ENCODE peak calls at places on chromosomes 7 and 10, in four cellular contexts. One of them, this sample, is unnamed.

GRCh38 chr7:152395115-152395514 is 40.7 kb downstream of the KMT2C start:
- DNase-seq in left ventricle myocardium inferior: no peak
- DNase-seq in activated naive CD4-positive, alpha-beta T cell treated with anti-CD3 and anti-CD28 coated beads for 36 hours: no peak
- DNase-seq in KBM-7: no peak
- DNase-seq in this sample: peak

GRCh38 chr10:12640026-12640425 is 290.7 kb downstream of the CAMK1D start:
- DNase-seq in activated naive CD4-positive, alpha-beta T cell treated with anti-CD3 and anti-CD28 coated beads for 36 hours: no peak
- DNase-seq in KBM-7: no peak
- DNase-seq in left ventricle myocardium inferior: no peak
- DNase-seq in this sample: no peak

GRCh38 chr10:131636116-131636515 is 264.7 kb upstream of the PPP2R2D start:
- DNase-seq in activated naive CD4-positive, alpha-beta T cell treated with anti-CD3 and anti-CD28 coated beads for 36 hours: no peak
- DNase-seq in KBM-7: no peak
- DNase-seq in left ventricle myocardium inferior: no peak
- DNase-seq in this sample: no peak

GRCh38 chr10:122307669-122308486 is 36.8 kb downstream of the BTBD16 start:
- DNase-seq in activated naive CD4-positive, alpha-beta T cell treated with anti-CD3 and anti-CD28 coated beads for 36 hours: no peak
- DNase-seq in KBM-7: no peak
- DNase-seq in left ventricle myocardium inferior: peak
- DNase-seq in this sample: no peak

GRCh38 chr7:50610521-50611277 is 45.5 kb upstream of the DDC start:
- DNase-seq in left ventricle myocardium inferior: no peak
- DNase-seq in activated naive CD4-positive, alpha-beta T cell treated with anti-CD3 and anti-CD28 coated beads for 36 hours: peak
- DNase-seq in KBM-7: no peak
- DNase-seq in this sample: peak

GRCh38 chr10:43781480-43782361 is 133.0 kb upstream of the ZNF32 start:
- DNase-seq in left ventricle myocardium inferior: no peak
- DNase-seq in activated naive CD4-positive, alpha-beta T cell treated with anti-CD3 and anti-CD28 coated beads for 36 hours: peak
- DNase-seq in KBM-7: no peak
- DNase-seq in this sample: peak

GRCh38 chr7:125675628-125676027 is 746.0 kb upstream of the POT1 start:
- DNase-seq in KBM-7: no peak
- DNase-seq in activated naive CD4-positive, alpha-beta T cell treated with anti-CD3 and anti-CD28 coated beads for 36 hours: no peak
- DNase-seq in left ventricle myocardium inferior: no peak
- DNase-seq in this sample: no peak

GRCh38 chr7:83852136-83852535 is 203.2 kb upstream of the SEMA3E start:
- DNase-seq in KBM-7: no peak
- DNase-seq in activated naive CD4-positive, alpha-beta T cell treated with anti-CD3 and anti-CD28 coated beads for 36 hours: no peak
- DNase-seq in left ventricle myocardium inferior: no peak
- DNase-seq in this sample: no peak

GRCh38 chr7:28988091-28988490 is 30.0 kb upstream of the TRIL start:
- DNase-seq in activated naive CD4-positive, alpha-beta T cell treated with anti-CD3 and anti-CD28 coated beads for 36 hours: no peak
- DNase-seq in KBM-7: no peak
- DNase-seq in left ventricle myocardium inferior: no peak
- DNase-seq in this sample: no peak

GRCh38 chr10:92712016-92712889 is 22.5 kb downstream of the HHEX start:
- DNase-seq in activated naive CD4-positive, alpha-beta T cell treated with anti-CD3 and anti-CD28 coated beads for 36 hours: no peak
- DNase-seq in KBM-7: peak
- DNase-seq in left ventricle myocardium inferior: no peak
- DNase-seq in this sample: no peak

GRCh38 chr7:111783867-111784266 is 221.6 kb upstream of the IMMP2L start:
- DNase-seq in activated naive CD4-positive, alpha-beta T cell treated with anti-CD3 and anti-CD28 coated beads for 36 hours: no peak
- DNase-seq in left ventricle myocardium inferior: no peak
- DNase-seq in KBM-7: no peak
- DNase-seq in this sample: no peak

GRCh38 chr10:110192552-110192951 is 14.9 kb upstream of the MXI1 start:
- DNase-seq in KBM-7: peak
- DNase-seq in activated naive CD4-positive, alpha-beta T cell treated with anti-CD3 and anti-CD28 coated beads for 36 hours: no peak
- DNase-seq in left ventricle myocardium inferior: no peak
- DNase-seq in this sample: peak

GRCh38 chr10:22159979-22160378 is 57.8 kb downstream of the EBLN1 start:
- DNase-seq in left ventricle myocardium inferior: no peak
- DNase-seq in KBM-7: no peak
- DNase-seq in activated naive CD4-positive, alpha-beta T cell treated with anti-CD3 and anti-CD28 coated beads for 36 hours: no peak
- DNase-seq in this sample: no peak

GRCh38 chr7:117780832-117781231 is 92.4 kb downstream of the CTTNBP2 start:
- DNase-seq in left ventricle myocardium inferior: no peak
- DNase-seq in activated naive CD4-positive, alpha-beta T cell treated with anti-CD3 and anti-CD28 coated beads for 36 hours: no peak
- DNase-seq in KBM-7: no peak
- DNase-seq in this sample: no peak

GRCh38 chr10:11148131-11148530 is 130.5 kb downstream of the CELF2 start:
- DNase-seq in activated naive CD4-positive, alpha-beta T cell treated with anti-CD3 and anti-CD28 coated beads for 36 hours: no peak
- DNase-seq in KBM-7: no peak
- DNase-seq in left ventricle myocardium inferior: no peak
- DNase-seq in this sample: no peak

GRCh38 chr7:33062023-33062781 is at the start of gene NT5C3A:
- DNase-seq in activated naive CD4-positive, alpha-beta T cell treated with anti-CD3 and anti-CD28 coated beads for 36 hours: peak
- DNase-seq in left ventricle myocardium inferior: no peak
- DNase-seq in KBM-7: no peak
- DNase-seq in this sample: peak

GRCh38 chr10:101123085-101123814 is 7.8 kb upstream of the TLX1 start:
- DNase-seq in KBM-7: no peak
- DNase-seq in activated naive CD4-positive, alpha-beta T cell treated with anti-CD3 and anti-CD28 coated beads for 36 hours: no peak
- DNase-seq in left ventricle myocardium inferior: no peak
- DNase-seq in this sample: no peak

GRCh38 chr7:95205821-95206220 is 118.5 kb downstream of the PON1 start:
- DNase-seq in KBM-7: no peak
- DNase-seq in activated naive CD4-positive, alpha-beta T cell treated with anti-CD3 and anti-CD28 coated beads for 36 hours: no peak
- DNase-seq in left ventricle myocardium inferior: no peak
- DNase-seq in this sample: no peak

GRCh38 chr7:44375236-44375699 is 49.9 kb upstream of the CAMK2B start:
- DNase-seq in left ventricle myocardium inferior: no peak
- DNase-seq in KBM-7: no peak
- DNase-seq in activated naive CD4-positive, alpha-beta T cell treated with anti-CD3 and anti-CD28 coated beads for 36 hours: no peak
- DNase-seq in this sample: peak

GRCh38 chr10:70816220-70816894 is 609 bp downstream of the SGPL1 start:
- DNase-seq in left ventricle myocardium inferior: peak
- DNase-seq in activated naive CD4-positive, alpha-beta T cell treated with anti-CD3 and anti-CD28 coated beads for 36 hours: peak
- DNase-seq in KBM-7: peak
- DNase-seq in this sample: peak

GRCh38 chr7:31796375-31796774 is 109.4 kb downstream of the PPP1R17 start:
- DNase-seq in activated naive CD4-positive, alpha-beta T cell treated with anti-CD3 and anti-CD28 coated beads for 36 hours: no peak
- DNase-seq in left ventricle myocardium inferior: no peak
- DNase-seq in KBM-7: no peak
- DNase-seq in this sample: no peak

GRCh38 chr7:23930312-23930711 is 220.3 kb downstream of the STK31 start:
- DNase-seq in left ventricle myocardium inferior: no peak
- DNase-seq in activated naive CD4-positive, alpha-beta T cell treated with anti-CD3 and anti-CD28 coated beads for 36 hours: no peak
- DNase-seq in KBM-7: no peak
- DNase-seq in this sample: no peak

GRCh38 chr7:85156661-85157213 is 30.1 kb downstream of the SEMA3D start:
- DNase-seq in activated naive CD4-positive, alpha-beta T cell treated with anti-CD3 and anti-CD28 coated beads for 36 hours: no peak
- DNase-seq in KBM-7: no peak
- DNase-seq in left ventricle myocardium inferior: no peak
- DNase-seq in this sample: no peak

GRCh38 chr7:17095001-17095574 is 203.4 kb upstream of the AHR start:
- DNase-seq in KBM-7: no peak
- DNase-seq in left ventricle myocardium inferior: no peak
- DNase-seq in activated naive CD4-positive, alpha-beta T cell treated with anti-CD3 and anti-CD28 coated beads for 36 hours: no peak
- DNase-seq in this sample: no peak

GRCh38 chr10:52314822-52315552 is 906 bp downstream of the DKK1 start:
- DNase-seq in activated naive CD4-positive, alpha-beta T cell treated with anti-CD3 and anti-CD28 coated beads for 36 hours: no peak
- DNase-seq in KBM-7: no peak
- DNase-seq in left ventricle myocardium inferior: no peak
- DNase-seq in this sample: no peak

GRCh38 chr7:120617239-120617638 is 240.7 kb downstream of the TSPAN12 start:
- DNase-seq in KBM-7: no peak
- DNase-seq in left ventricle myocardium inferior: no peak
- DNase-seq in activated naive CD4-positive, alpha-beta T cell treated with anti-CD3 and anti-CD28 coated beads for 36 hours: no peak
- DNase-seq in this sample: no peak

GRCh38 chr10:125004571-125005311 is 62.8 kb downstream of the ZRANB1 start:
- DNase-seq in left ventricle myocardium inferior: no peak
- DNase-seq in activated naive CD4-positive, alpha-beta T cell treated with anti-CD3 and anti-CD28 coated beads for 36 hours: no peak
- DNase-seq in KBM-7: no peak
- DNase-seq in this sample: no peak

GRCh38 chr7:29249383-29249750 is 54.8 kb downstream of the CHN2 start:
- DNase-seq in activated naive CD4-positive, alpha-beta T cell treated with anti-CD3 and anti-CD28 coated beads for 36 hours: no peak
- DNase-seq in KBM-7: no peak
- DNase-seq in left ventricle myocardium inferior: no peak
- DNase-seq in this sample: no peak

GRCh38 chr10:47330366-47330765 is 8.1 kb downstream of the GDF2 start:
- DNase-seq in left ventricle myocardium inferior: no peak
- DNase-seq in KBM-7: no peak
- DNase-seq in activated naive CD4-positive, alpha-beta T cell treated with anti-CD3 and anti-CD28 coated beads for 36 hours: no peak
- DNase-seq in this sample: no peak